ENCODE peak calls at places on chromosome 4, in six cellular contexts. G is activated CD8-positive, alpha-beta memory T cell treated with anti-CD3 and anti-CD28 coated beads for 1 hour; E is activated CD4-positive, CD25-positive, alpha-beta regulatory T cell; P is activated T-cell treated with anti-CD3 and anti-CD28 coated beads for 24 hours; O is HT1080; K is COR-L47. W is an unnamed sample.

GRCh38 chr4:64158648-64159326 is 250.5 kb downstream of the TECRL start:
- DNase-seq in G (no peak), E (no peak), P (peak; percentile 12), O (peak; percentile 63), K (peak; percentile 54), W (peak; percentile 53)

GRCh38 chr4:68476191-68476590 is 28.9 kb downstream of the TMPRSS11E start:
- DNase-seq in G (no peak), E (no peak), P (no peak), O (no peak), K (no peak), W (no peak)

GRCh38 chr4:96056346-96056934 is 216.5 kb downstream of the PDHA2 start:
- DNase-seq in G (no peak), E (no peak), P (no peak), O (no peak), K (no peak), W (no peak)

GRCh38 chr4:134867027-134867426 is 665.4 kb upstream of the PABPC4L start:
- DNase-seq in G (no peak), E (no peak), P (no peak), O (no peak), K (no peak), W (no peak)

GRCh38 chr4:29046716-29047115 is 1673.5 kb upstream of the PCDH7 start:
- DNase-seq in G (no peak), E (no peak), P (no peak), O (peak; percentile 51), K (no peak), W (no peak)

GRCh38 chr4:144714166-144714565 is 68.2 kb downstream of the HHIP start:
- DNase-seq in G (no peak), E (no peak), P (no peak), O (no peak), K (no peak), W (no peak)

GRCh38 chr4:128228021-128228571 is 59.5 kb downstream of the PGRMC2 start:
- DNase-seq in G (no peak), E (no peak), P (no peak), O (no peak), K (no peak), W (no peak)

GRCh38 chr4:153345011-153345981 is 808 bp downstream of the MND1 start:
- DNase-seq in G (peak; percentile 27), E (no peak), P (peak; percentile 39), O (peak; percentile 74), K (peak; percentile 48), W (peak; percentile 60)

GRCh38 chr4:628821-629635 is 3.7 kb downstream of the PDE6B start:
- DNase-seq in G (no peak), E (no peak), P (no peak), O (no peak), K (no peak), W (peak; percentile 20)

GRCh38 chr4:138113819-138114415 is 128.2 kb downstream of the SLC7A11 start:
- DNase-seq in G (no peak), E (no peak), P (no peak), O (peak; percentile 48), K (no peak), W (no peak)

GRCh38 chr4:18051281-18051680 is 29.7 kb upstream of the LCORL start:
- DNase-seq in G (no peak), E (no peak), P (no peak), O (peak; percentile 47), K (no peak), W (no peak)

GRCh38 chr4:106329027-106329618 is 12.8 kb downstream of the AIMP1 start:
- DNase-seq in G (no peak), E (no peak), P (no peak), O (peak; percentile 41), K (peak; percentile 5), W (no peak)

GRCh38 chr4:123327846-123328447 is 68.6 kb upstream of the SPRY1 start:
- DNase-seq in G (no peak), E (no peak), P (no peak), O (no peak), K (no peak), W (no peak)

GRCh38 chr4:156971623-156972369 is at the start of gene PDGFC:
- DNase-seq in G (no peak), E (no peak), P (no peak), O (peak; percentile 58), K (peak; percentile 52), W (peak; percentile 85)

GRCh38 chr4:148530114-148530513 is 87.9 kb upstream of the NR3C2 start:
- DNase-seq in G (no peak), E (no peak), P (no peak), O (no peak), K (no peak), W (no peak)

GRCh38 chr4:61520688-61521160 is 320.6 kb downstream of the ADGRL3 start:
- DNase-seq in G (no peak), E (no peak), P (no peak), O (peak; percentile 71), K (peak; percentile 66), W (no peak)

GRCh38 chr4:145034727-145035211 is 63.2 kb downstream of the ANAPC10 start:
- DNase-seq in G (no peak), E (no peak), P (no peak), O (peak; percentile 65), K (no peak), W (no peak)

GRCh38 chr4:18850763-18851331 is 829.3 kb upstream of the LCORL start:
- DNase-seq in G (no peak), E (no peak), P (no peak), O (no peak), K (peak; percentile 31), W (no peak)

GRCh38 chr4:82784615-82785247 is 13.9 kb downstream of the SCD5 start:
- DNase-seq in G (no peak), E (no peak), P (no peak), O (no peak), K (no peak), W (peak; percentile 28)

GRCh38 chr4:68175562-68176155 is 46.0 kb upstream of the TMPRSS11F start:
- DNase-seq in G (no peak), E (no peak), P (peak; percentile 11), O (peak; percentile 58), K (peak; percentile 33), W (peak; percentile 28)

GRCh38 chr4:133150643-133151300 is 1.7 kb downstream of the PCDH10 start:
- DNase-seq in G (no peak), E (no peak), P (no peak), O (no peak), K (no peak), W (peak; percentile 63)

GRCh38 chr4:93788712-93789111 is 39.8 kb upstream of the ATOH1 start:
- DNase-seq in G (no peak), E (no peak), P (no peak), O (peak; percentile 37), K (peak; percentile 45), W (no peak)

GRCh38 chr4:2468464-2469191 is at the start of gene RNF4:
- DNase-seq in G (peak; percentile 87), E (peak; percentile 87), P (peak; percentile 93), O (peak; percentile 96), K (peak; percentile 94), W (peak; percentile 96)

GRCh38 chr4:103754844-103755243 is 35.1 kb upstream of the TACR3 start:
- DNase-seq in G (no peak), E (no peak), P (no peak), O (peak; percentile 92), K (peak; percentile 53), W (no peak)